ENCODE peak calls at places on chromosomes 16 and 17, in six cellular contexts. K is H1, N is K562, Q is GM12892, C is HepG2, F is GM12878. I is an unnamed sample.

GRCh38 chr17:59533694-59534093 is 31.7 kb upstream of the DHX40 start:
- DNase-seq in K (no peak), N (no peak), Q (no peak), C (no peak), F (no peak), I (no peak)

GRCh38 chr17:70405492-70406220 is 236.3 kb downstream of the KCNJ2 start:
- DNase-seq in K (no peak), N (no peak), Q (no peak), C (no peak), F (peak), I (no peak)

GRCh38 chr17:8173871-8174322 is 2.3 kb downstream of the TMEM107 start:
- DNase-seq in K (no peak), N (no peak), Q (no peak), C (no peak), F (no peak), I (no peak)

GRCh38 chr16:24118126-24118821 is 137.9 kb upstream of the CACNG3 start:
- DNase-seq in K (no peak), N (no peak), Q (no peak), C (no peak), F (no peak), I (no peak)

GRCh38 chr16:20899503-20900298 is 457 bp downstream of the DCUN1D3 start:
- DNase-seq in K (no peak), N (no peak), Q (peak), C (peak), F (no peak), I (peak)

GRCh38 chr17:34493903-34494302 is 85.5 kb upstream of the TMEM132E start:
- DNase-seq in K (no peak), N (no peak), Q (no peak), C (no peak), F (no peak), I (no peak)

GRCh38 chr16:48413291-48413690 is 28.1 kb upstream of the SIAH1 start:
- DNase-seq in K (no peak), N (no peak), Q (no peak), C (no peak), F (no peak), I (no peak)

GRCh38 chr16:57039148-57039812 is 49.9 kb downstream of the NLRC5 start:
- DNase-seq in K (no peak), N (no peak), Q (peak), C (no peak), F (peak), I (no peak)

GRCh38 chr17:79913896-79914812 is 74.9 kb upstream of the CBX4 start:
- DNase-seq in K (no peak), N (no peak), Q (no peak), C (no peak), F (no peak), I (no peak)

GRCh38 chr16:24977673-24978065 is 37.5 kb downstream of the ARHGAP17 start:
- DNase-seq in K (no peak), N (no peak), Q (no peak), C (peak), F (no peak), I (no peak)

GRCh38 chr17:6627019-6627418 is 13.5 kb downstream of the KIAA0753 start:
- DNase-seq in K (no peak), N (no peak), Q (no peak), C (no peak), F (no peak), I (no peak)

GRCh38 chr17:17425591-17425990 is 51.2 kb upstream of the MED9 start:
- DNase-seq in K (no peak), N (no peak), Q (no peak), C (no peak), F (no peak), I (no peak)

DNA sequence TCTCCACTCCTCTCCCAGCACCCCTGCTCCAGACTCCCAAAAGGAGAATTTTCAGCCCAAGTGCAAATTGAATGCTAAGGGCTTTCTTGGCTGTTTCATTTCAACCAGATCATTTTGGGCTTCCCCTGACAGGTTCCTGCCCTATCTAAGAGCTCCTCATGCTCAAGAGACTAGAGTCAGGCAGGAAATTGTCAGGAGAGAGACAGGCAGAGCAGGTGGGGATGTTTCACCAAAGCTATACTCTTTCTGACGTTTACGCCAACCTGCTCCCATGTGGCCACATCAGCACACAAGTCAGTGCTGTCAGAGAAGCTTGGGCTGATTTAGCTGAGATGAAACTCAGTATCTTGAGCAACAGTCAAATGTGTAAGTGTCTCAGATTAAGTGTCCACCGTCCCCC is 31.4 kb downstream of the HIC1 start:
- DNase-seq in K (no peak), N (no peak), Q (no peak), C (no peak), F (no peak), I (no peak)
- TF ChIP-seq TAF1 in K (no peak), N (no peak), Q (no peak), C (no peak), F (no peak), I (no peak)

GRCh38 chr16:1763521-1764511 is 7.5 kb downstream of the NME3 start:
- DNase-seq in K (peak), N (peak), Q (no peak), C (no peak), F (no peak), I (no peak)
- TF ChIP-seq POLR2AphosphoS5 in K (no peak), N (no peak), Q (no peak), C (no peak), F (no peak), I (no peak)

DNA sequence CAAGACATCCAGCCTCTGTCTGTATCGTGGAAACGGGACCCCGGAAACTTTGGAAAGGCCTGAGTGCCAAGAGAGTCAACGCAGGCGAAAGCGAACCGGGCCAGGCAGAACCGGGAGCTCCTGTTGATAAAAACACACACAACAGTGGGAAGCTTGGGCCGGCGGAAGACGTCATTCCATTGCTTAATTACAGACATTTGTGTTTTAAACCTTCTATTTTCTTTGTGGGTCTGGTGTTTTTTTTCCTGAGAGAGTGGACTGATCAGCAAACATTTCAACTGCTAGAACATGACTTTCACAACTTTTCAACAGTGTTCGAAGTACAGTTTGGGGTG is 879 bp upstream of the RNF157 start:
- DNase-seq in K (no peak), N (no peak), Q (no peak), C (peak), F (no peak), I (no peak)
- TF ChIP-seq POLR2A in K (no peak), N (no peak), Q (no peak), C (no peak), F (no peak), I (no peak)

GRCh38 chr16:88599825-88600538 is 29.8 kb downstream of the ZC3H18 start:
- DNase-seq in K (no peak), N (no peak), Q (no peak), C (no peak), F (no peak), I (no peak)
- TF ChIP-seq TAF1 in K (no peak), N (no peak), Q (no peak), C (no peak), F (no peak), I (no peak)

DNA sequence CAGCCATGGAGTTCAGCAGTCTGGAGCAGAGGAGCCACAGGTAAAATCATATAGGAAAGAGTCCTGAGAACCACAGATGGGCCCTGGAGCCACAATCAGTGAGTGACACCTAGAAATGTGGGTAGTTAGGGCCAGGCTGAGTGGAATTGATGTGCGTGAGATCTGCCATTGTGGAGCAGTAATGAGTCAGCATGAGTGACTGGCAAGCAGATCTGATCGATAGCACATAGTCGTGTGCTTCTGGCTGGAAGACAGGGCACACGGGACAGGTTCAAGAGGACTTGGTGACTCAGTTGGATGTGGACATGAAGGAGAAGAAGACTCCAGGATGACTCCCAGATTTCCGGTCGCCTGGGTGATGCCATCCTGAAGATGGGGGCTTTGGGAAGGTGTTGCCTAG is 12.3 kb downstream of the ADORA2B start:
- DNase-seq in K (no peak), N (peak), Q (no peak), C (no peak), F (no peak), I (no peak)
- TF ChIP-seq POLR2AphosphoS5 in K (no peak), N (no peak), Q (no peak), C (no peak), F (no peak), I (no peak)

GRCh38 chr17:83109793-83110645 is 30.6 kb downstream of the METRNL start:
- DNase-seq in K (no peak), N (no peak), Q (no peak), C (peak), F (no peak), I (no peak)
- TF ChIP-seq POLR2A in K (no peak), N (no peak), Q (no peak), C (no peak), F (no peak), I (no peak)

DNA sequence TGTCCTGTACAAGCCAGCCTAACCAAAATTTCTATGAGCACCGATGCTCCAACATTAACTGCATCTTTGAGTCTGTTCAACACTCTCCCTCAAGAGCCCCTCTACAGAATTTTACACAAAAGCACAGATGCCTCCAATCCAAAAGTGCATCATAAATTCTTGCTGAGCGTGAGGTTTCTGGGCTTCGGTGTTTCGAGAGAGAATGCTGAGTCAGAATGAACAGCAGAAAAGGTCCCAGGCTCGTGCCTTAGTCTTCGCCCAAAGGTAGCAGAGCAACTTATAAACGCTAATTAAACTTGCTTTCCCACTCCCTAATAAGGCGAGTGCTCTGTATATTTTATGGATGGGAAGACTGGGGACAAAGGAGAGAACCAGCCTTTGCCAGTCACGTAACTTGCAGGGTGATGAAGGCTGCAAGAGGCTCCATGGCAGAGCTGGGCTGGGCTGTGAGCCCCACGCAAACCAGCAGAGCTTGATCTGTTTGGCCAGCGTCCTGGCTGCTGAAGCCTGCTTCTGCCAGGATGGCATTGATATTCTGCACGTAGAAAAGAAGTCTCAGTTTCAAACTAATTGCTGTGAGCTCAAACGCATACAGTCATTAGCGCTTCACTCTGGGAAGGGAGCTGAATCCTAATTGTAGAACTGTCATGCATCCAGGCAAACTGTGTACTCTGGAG is 138.5 kb downstream of the DNAH9 start:
- DNase-seq in K (no peak), N (no peak), Q (no peak), C (no peak), F (no peak), I (no peak)
- TF ChIP-seq TAF1 in K (no peak), N (no peak), Q (no peak), C (no peak), F (no peak), I (no peak)